ENCODE peak calls at places on chromosomes 7 and 10, in four cellular contexts. Y, F, D and C are unnamed samples.
A peak's percentile ranks its signal among the peaks of the same experiment; 100 is the strongest.

GRCh38 chr7:131109757-131110293 is 217.9 kb upstream of the MKLN1 start:
- ATAC-seq in Y (peak; percentile 40), D (peak; percentile 49), F (peak; percentile 43), C (peak; percentile 47)

GRCh38 chr10:63744060-63744941 is 223.1 kb downstream of the REEP3 start:
- ATAC-seq in F (no peak), D (no peak), Y (no peak), C (no peak)

GRCh38 chr10:131114846-131115245 is 196.7 kb downstream of the TCERG1L start:
- ATAC-seq in F (no peak), Y (no peak), D (no peak), C (no peak)

GRCh38 chr10:13867822-13868221 is 281.1 kb downstream of the PRPF18 start:
- ATAC-seq in F (no peak), D (no peak), Y (no peak), C (no peak)

GRCh38 chr10:80253266-80253962 is 36.0 kb downstream of the MAT1A start:
- ATAC-seq in Y (no peak), F (no peak), D (no peak), C (no peak)

GRCh38 chr7:51344406-51344805 is 27.8 kb upstream of the COBL start:
- ATAC-seq in Y (peak; percentile 44), D (no peak), F (no peak), C (no peak)

GRCh38 chr7:24463474-24463873 is 109.8 kb upstream of the PALS2 start:
- ATAC-seq in F (peak; percentile 32), Y (no peak), D (no peak), C (no peak)

GRCh38 chr7:143145-143751 is 49.1 kb upstream of the FAM20C start:
- ATAC-seq in Y (no peak), F (no peak), D (no peak), C (no peak)

GRCh38 chr10:72257051-72257892 is 16.5 kb upstream of the DDIT4 start:
- ATAC-seq in Y (no peak), D (no peak), F (no peak), C (no peak)

GRCh38 chr10:116265686-116266085 is 7.3 kb downstream of the GFRA1 start:
- ATAC-seq in D (no peak), Y (no peak), F (no peak), C (no peak)

GRCh38 chr10:132175907-132176581 is 10.7 kb upstream of the DPYSL4 start:
- ATAC-seq in F (no peak), Y (peak; percentile 11), D (peak; percentile 28), C (no peak)

GRCh38 chr10:77901743-77902142 is 24.8 kb downstream of the DLG5 start:
- ATAC-seq in Y (peak; percentile 47), D (no peak), F (no peak), C (peak; percentile 52)

GRCh38 chr10:93383562-93383981 is 98.6 kb downstream of the MYOF start:
- ATAC-seq in Y (no peak), F (peak; percentile 69), D (peak; percentile 62), C (peak; percentile 51)

GRCh38 chr7:136138991-136139390 is 161.8 kb upstream of the MTPN start:
- ATAC-seq in D (no peak), F (no peak), Y (no peak), C (no peak)
- TF ChIP-seq POLR2AphosphoS5 in D (no peak), F (no peak), Y (no peak), C (no peak)

DNA sequence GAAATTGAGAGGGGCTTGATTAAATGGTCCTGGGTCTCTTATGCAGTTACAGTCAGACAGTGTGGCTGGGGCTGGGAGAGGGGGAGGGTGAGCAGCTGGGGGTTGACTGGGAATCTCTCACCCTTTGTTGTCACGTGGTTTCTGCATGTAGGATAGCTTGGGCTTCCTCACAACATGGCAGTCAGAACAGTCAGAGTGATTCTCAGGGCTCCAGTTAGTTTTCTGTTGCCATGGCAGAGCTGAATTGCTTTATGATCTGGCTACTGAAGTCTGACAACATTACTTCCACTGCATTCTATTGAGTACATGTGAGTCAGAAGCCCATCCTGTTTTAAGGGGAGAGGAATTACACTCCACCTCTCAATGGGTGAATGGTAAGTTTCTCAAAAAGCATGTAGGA is 102.7 kb downstream of the WDR11 start:
- ATAC-seq in Y (no peak), D (no peak), F (no peak), C (no peak)
- TF ChIP-seq POLR2AphosphoS5 in Y (no peak), D (no peak), F (no peak), C (no peak)

DNA sequence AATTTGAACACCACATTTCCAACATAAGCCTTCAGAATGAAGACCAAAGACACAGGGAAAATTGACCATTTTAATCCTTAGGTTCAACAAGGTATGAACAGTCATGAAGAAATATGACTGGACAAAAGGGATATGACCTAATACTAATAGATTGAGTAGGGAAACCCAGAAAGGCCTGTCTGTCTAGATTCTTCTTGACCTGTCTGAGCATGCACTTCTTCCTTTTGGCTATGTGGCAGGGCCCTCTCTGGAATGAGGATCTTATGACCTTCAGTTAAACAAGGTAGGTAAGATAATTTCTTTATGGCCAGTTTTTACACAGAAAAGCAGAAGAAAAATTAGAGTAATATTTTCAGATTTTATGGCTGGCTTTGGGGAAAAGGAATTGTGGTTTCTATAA is 3.0 kb upstream of the PHYHIPL start:
- ATAC-seq in D (no peak), F (no peak), Y (no peak), C (no peak)
- TF ChIP-seq POLR2AphosphoS5 in D (no peak), F (no peak), Y (no peak), C (no peak)

GRCh38 chr10:119408969-119409371 is 133.5 kb downstream of the RGS10 start:
- ATAC-seq in Y (peak; percentile 50), D (peak; percentile 20), F (no peak), C (peak; percentile 7)
- TF ChIP-seq POLR2AphosphoS5 in Y (no peak), D (no peak), F (no peak), C (no peak)

GRCh38 chr7:45461014-45461413 is 113.2 kb upstream of the ADCY1 start:
- ATAC-seq in D (no peak), Y (no peak), F (no peak), C (no peak)
- TF ChIP-seq POLR2AphosphoS5 in D (no peak), Y (no peak), F (no peak), C (no peak)

GRCh38 chr7:19403691-19404090 is 258.5 kb upstream of the FERD3L start:
- ATAC-seq in F (no peak), D (peak; percentile 58), Y (no peak), C (no peak)
- TF ChIP-seq POLR2AphosphoS5 in F (no peak), D (peak; percentile 35), Y (no peak), C (no peak)

GRCh38 chr7:5334671-5335070 is 51.9 kb downstream of the SLC29A4 start:
- ATAC-seq in D (no peak), F (no peak), Y (no peak), C (no peak)
- TF ChIP-seq POLR2AphosphoS5 in D (no peak), F (no peak), Y (no peak), C (no peak)